ENCODE peak calls at places on chromosomes 11 and 22, in five cellular contexts. G is T-cell; K is activated T-cell treated with anti-CD3 and anti-CD28 coated beads for 48 hours; Y is stimulated activated CD4-positive, alpha-beta T cell treated with anti-CD3 and anti-CD28 coated beads, Interleukin-12 subunit alpha, Interleukin-12 subunit beta, amount 100 ng/mL, for 4 hours; Z is NCI-H524. V is an unnamed sample.

GRCh38 chr11:66978717-66979116 is 3.6 kb downstream of the C11orf86 start:
- DNase-seq in G (no peak), K (no peak), Y (no peak), Z (no peak), V (no peak)

GRCh38 chr22:42217019-42217751 is 53.3 kb downstream of the TCF20 start:
- DNase-seq in G (no peak), K (no peak), Y (no peak), Z (no peak), V (no peak)

GRCh38 chr22:31474743-31475142 is 14.9 kb downstream of the EIF4ENIF1 start:
- DNase-seq in G (no peak), K (no peak), Y (no peak), Z (no peak), V (no peak)

GRCh38 chr11:126146454-126147192 is 64.8 kb downstream of the RPUSD4 start:
- DNase-seq in G (no peak), K (no peak), Y (no peak), Z (peak), V (no peak)

GRCh38 chr11:87330072-87330678 is 292.4 kb downstream of the TMEM135 start:
- DNase-seq in G (no peak), K (no peak), Y (no peak), Z (no peak), V (no peak)

GRCh38 chr22:45878901-45879551 is 97.9 kb downstream of the WNT7B start:
- DNase-seq in G (no peak), K (no peak), Y (no peak), Z (peak), V (peak)

GRCh38 chr11:130431337-130431773 is 2.9 kb upstream of the ADAMTS8 start:
- DNase-seq in G (peak), K (peak), Y (peak), Z (peak), V (peak)

GRCh38 chr11:47641585-47642098 is 717 bp downstream of the MTCH2 start:
- DNase-seq in G (no peak), K (no peak), Y (no peak), Z (no peak), V (no peak)

GRCh38 chr11:68099474-68100405 is 21.4 kb downstream of the CHKA start:
- DNase-seq in G (peak), K (no peak), Y (no peak), Z (no peak), V (peak)

V was measured in progenitor cell of endocrine pancreas.